ENCODE peak calls at places on chromosomes 2 and 18, in seven cellular contexts. D is GM13977, E is glutamatergic neuron, L is right atrium auricular region, Z is endodermal cell, O is foreskin keratinocyte, I is fibroblast of lung. V is an unnamed sample.
A peak's percentile ranks its signal among the peaks of the same experiment; 100 is the strongest.

GRCh38 chr2:140990416-140990815 is 1140.4 kb downstream of the LRP1B start:
- DNase-seq in D (no peak), E (no peak), L (no peak), Z (no peak), O (peak; percentile 16), I (peak; percentile 94), V (no peak)

GRCh38 chr2:138421971-138422335 is 79.6 kb upstream of the SPOPL start:
- DNase-seq in D (no peak), E (no peak), L (no peak), Z (no peak), O (peak; percentile 97), I (peak; percentile 68), V (no peak)

GRCh38 chr2:160918909-160919503 is 241.2 kb upstream of the TANK start:
- DNase-seq in D (peak; percentile 14), E (peak; percentile 80), L (peak; percentile 71), Z (peak; percentile 89), O (peak; percentile 39), I (peak; percentile 71), V (no peak)

GRCh38 chr2:25521665-25522387 is 151.6 kb downstream of the DTNB start:
- DNase-seq in D (peak; percentile 55), E (no peak), L (no peak), Z (no peak), O (peak; percentile 63), I (peak; percentile 86), V (no peak)

GRCh38 chr2:70807828-70808118 is 12.6 kb downstream of the CLEC4F start:
- DNase-seq in D (no peak), E (no peak), L (no peak), Z (no peak), O (no peak), I (no peak), V (no peak)

GRCh38 chr2:86105969-86106945 is at the start of gene PTCD3:
- DNase-seq in D (peak; percentile 86), E (peak; percentile 93), L (peak; percentile 95), Z (peak; percentile 97), O (peak; percentile 95), I (peak; percentile 96), V (peak; percentile 92)

GRCh38 chr2:8679827-8680731 is 1.8 kb upstream of the ID2 start:
- DNase-seq in D (no peak), E (no peak), L (no peak), Z (peak; percentile 76), O (no peak), I (peak; percentile 68), V (no peak)

GRCh38 chr2:156320491-156320896 is 12.0 kb downstream of the NR4A2 start:
- DNase-seq in D (peak; percentile 14), E (peak; percentile 40), L (no peak), Z (peak; percentile 64), O (peak; percentile 26), I (peak; percentile 53), V (no peak)

GRCh38 chr2:162212366-162212765 is 30.9 kb downstream of the FAP start:
- DNase-seq in D (no peak), E (no peak), L (no peak), Z (no peak), O (no peak), I (peak; percentile 57), V (no peak)

GRCh38 chr2:199310654-199311275 is 147.0 kb downstream of the SATB2 start:
- DNase-seq in D (no peak), E (no peak), L (no peak), Z (no peak), O (no peak), I (no peak), V (no peak)

GRCh38 chr18:24633121-24633520 is 172.7 kb downstream of the HRH4 start:
- DNase-seq in D (no peak), E (no peak), L (no peak), Z (no peak), O (no peak), I (peak; percentile 44), V (no peak)

GRCh38 chr18:13710460-13710859 is 15.9 kb downstream of the FAM210A start:
- DNase-seq in D (no peak), E (no peak), L (no peak), Z (no peak), O (peak; percentile 100), I (peak; percentile 12), V (no peak)

GRCh38 chr2:73205611-73206010 is 3.2 kb downstream of the NOTO start:
- DNase-seq in D (no peak), E (no peak), L (no peak), Z (no peak), O (no peak), I (no peak), V (no peak)

GRCh38 chr2:225458431-225459117 is 59.1 kb downstream of the NYAP2 start:
- DNase-seq in D (no peak), E (no peak), L (no peak), Z (no peak), O (no peak), I (no peak), V (no peak)

GRCh38 chr2:107936427-107937359 is 49.6 kb upstream of the SLC5A7 start:
- DNase-seq in D (no peak), E (peak; percentile 30), L (no peak), Z (peak; percentile 69), O (peak; percentile 6), I (no peak), V (no peak)

GRCh38 chr2:239265681-239266435 is 135.0 kb downstream of the HDAC4 start:
- DNase-seq in D (no peak), E (no peak), L (peak; percentile 55), Z (no peak), O (no peak), I (no peak), V (peak; percentile 59)

GRCh38 chr2:196590286-196590685 is 49.2 kb upstream of the CCDC150 start:
- DNase-seq in D (no peak), E (no peak), L (no peak), Z (no peak), O (peak; percentile 35), I (no peak), V (no peak)

GRCh38 chr2:70283500-70284191 is 9.9 kb downstream of the SNRPG start:
- DNase-seq in D (no peak), E (no peak), L (no peak), Z (no peak), O (no peak), I (no peak), V (no peak)

GRCh38 chr2:147464737-147465437 is 379.9 kb upstream of the ACVR2A start:
- DNase-seq in D (no peak), E (no peak), L (no peak), Z (no peak), O (peak; percentile 22), I (no peak), V (no peak)

GRCh38 chr18:8458546-8459215 is 150.6 kb upstream of the RAB12 start:
- DNase-seq in D (no peak), E (no peak), L (no peak), Z (no peak), O (no peak), I (no peak), V (peak; percentile 56)

GRCh38 chr2:46751897-46752296 is 163.7 kb downstream of the MCFD2 start:
- DNase-seq in D (no peak), E (no peak), L (no peak), Z (no peak), O (no peak), I (no peak), V (no peak)

GRCh38 chr18:31711365-31712035 is 27.1 kb upstream of the B4GALT6 start:
- DNase-seq in D (no peak), E (no peak), L (no peak), Z (no peak), O (no peak), I (peak; percentile 19), V (no peak)

GRCh38 chr2:70977605-70978205 is 725 bp upstream of the ANKRD53 start:
- DNase-seq in D (no peak), E (no peak), L (peak; percentile 88), Z (no peak), O (peak; percentile 82), I (peak; percentile 96), V (no peak)

GRCh38 chr18:79343567-79344207 is 52.0 kb upstream of the NFATC1 start:
- DNase-seq in D (no peak), E (no peak), L (no peak), Z (peak; percentile 27), O (no peak), I (no peak), V (no peak)

GRCh38 chr2:49772299-49772970 is 618.1 kb upstream of the FSHR start:
- DNase-seq in D (no peak), E (no peak), L (no peak), Z (no peak), O (no peak), I (no peak), V (no peak)

GRCh38 chr2:49770919-49771318 is 616.6 kb upstream of the FSHR start:
- DNase-seq in D (no peak), E (peak; percentile 76), L (no peak), Z (peak; percentile 93), O (peak; percentile 1), I (no peak), V (no peak)
- TF ChIP-seq CTCF in D (peak; percentile 49), E (peak; percentile 63), L (peak; percentile 17), Z (peak; percentile 89), O (peak; percentile 59), I (no peak), V (peak; percentile 75)

DNA sequence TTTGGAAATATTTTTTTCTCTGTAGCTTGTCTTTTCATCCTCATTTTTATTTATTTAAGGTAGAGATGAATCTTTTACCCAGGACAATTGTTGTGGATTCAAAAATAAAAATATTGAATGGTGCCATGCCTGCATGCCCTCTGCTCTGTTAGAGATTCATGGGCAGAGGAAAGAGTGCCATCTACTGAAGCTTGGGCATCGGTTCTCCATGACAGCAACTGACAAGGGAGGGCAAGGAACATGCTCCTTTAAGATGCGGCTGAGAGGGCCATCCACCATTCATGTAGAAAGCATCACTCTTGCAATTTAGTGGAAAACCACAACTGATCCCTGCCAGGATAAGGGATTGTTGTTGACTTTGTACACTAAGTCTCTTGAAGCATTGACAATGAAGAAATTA is 79.9 kb downstream of the PARD3B start:
- DNase-seq in D (no peak), E (no peak), L (no peak), Z (no peak), O (peak; percentile 10), I (peak; percentile 14), V (no peak)
- TF ChIP-seq CTCF in D (no peak), E (no peak), L (no peak), Z (no peak), O (peak; percentile 50), I (no peak), V (no peak)

GRCh38 chr18:69000366-69000765 is 202.5 kb downstream of the CCDC102B start:
- DNase-seq in D (no peak), E (no peak), L (no peak), Z (no peak), O (no peak), I (peak; percentile 19), V (no peak)

GRCh38 chr18:68997845-68998244 is 200.0 kb downstream of the CCDC102B start:
- DNase-seq in D (no peak), E (no peak), L (no peak), Z (no peak), O (no peak), I (no peak), V (no peak)

GRCh38 chr18:69002233-69002632 is 204.4 kb downstream of the CCDC102B start:
- DNase-seq in D (no peak), E (no peak), L (no peak), Z (peak; percentile 63), O (no peak), I (no peak), V (no peak)
- TF ChIP-seq CTCF in D (peak; percentile 26), E (peak; percentile 53), L (no peak), Z (peak; percentile 65), O (no peak), I (peak; percentile 24), V (peak; percentile 63)

DNA sequence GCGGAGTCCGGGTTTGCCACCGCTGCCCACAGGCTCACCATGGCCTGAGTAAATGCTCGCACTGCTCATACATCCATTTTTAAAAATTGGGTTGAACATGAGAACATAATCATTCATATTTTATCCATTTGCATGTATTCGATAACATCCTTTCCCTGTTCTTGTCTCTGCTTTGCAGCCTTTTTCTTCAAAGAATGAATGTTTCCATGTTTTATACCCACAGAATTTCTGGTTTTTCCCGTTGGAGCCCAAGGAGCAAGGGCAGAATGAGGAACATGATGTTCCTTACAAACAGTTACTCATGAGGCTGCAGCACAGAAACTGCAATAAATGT is 146.5 kb downstream of the CCDC74A start:
- DNase-seq in D (no peak), E (no peak), L (no peak), Z (no peak), O (no peak), I (no peak), V (no peak)
- TF ChIP-seq CTCF in D (no peak), E (peak; percentile 58), L (no peak), Z (no peak), O (no peak), I (no peak), V (no peak)